ENCODE peak calls at places on chromosomes 2 and 18, in seven cellular contexts. R is stimulated activated CD4-positive, alpha-beta T cell treated with anti-CD3 and anti-CD28 coated beads, Interleukin-4, amount 100 ng/mL, for 48 hours; S is pancreas; J is uterus; B is D341Med; N is progenitor cell of endocrine pancreas; C is A549. Z is an unnamed sample.

GRCh38 chr18:70781860-70782453 is 493.1 kb downstream of the SOCS6 start:
- DNase-seq in N (peak), B (peak), J (no peak), S (no peak), R (peak), C (peak), Z (peak)

GRCh38 chr2:214881647-214882205 is 72.2 kb upstream of the BARD1 start:
- DNase-seq in N (no peak), J (no peak), R (no peak), C (no peak), B (no peak), S (no peak), Z (no peak)

GRCh38 chr2:42449163-42450087 is 44.4 kb downstream of the KCNG3 start:
- DNase-seq in B (no peak), J (no peak), N (no peak), C (no peak), R (no peak), S (no peak), Z (no peak)

GRCh38 chr2:58571181-58571852 is 330.2 kb upstream of the FANCL start:
- DNase-seq in N (peak), C (peak), R (no peak), S (no peak), B (peak), J (no peak), Z (peak)

GRCh38 chr2:212726403-212726802 is 187.8 kb upstream of the ERBB4 start:
- DNase-seq in N (no peak), S (no peak), J (no peak), R (no peak), B (no peak), C (no peak), Z (no peak)

GRCh38 chr2:190328748-190329147 is 9.1 kb upstream of the HIBCH start:
- DNase-seq in C (peak), S (no peak), J (no peak), B (no peak), R (no peak), N (no peak), Z (no peak)

GRCh38 chr18:58997811-58998337 is 133.2 kb downstream of the ZNF532 start:
- DNase-seq in N (no peak), J (peak), R (no peak), B (no peak), S (no peak), C (peak), Z (peak)

GRCh38 chr2:47203996-47204395 is 48.9 kb upstream of the STPG4 start:
- DNase-seq in S (no peak), C (no peak), N (no peak), B (no peak), R (no peak), J (no peak), Z (no peak)

GRCh38 chr2:119317556-119317955 is 49.1 kb downstream of the C2orf76 start:
- DNase-seq in B (no peak), C (no peak), J (no peak), R (no peak), S (no peak), N (no peak), Z (no peak)

GRCh38 chr2:49174755-49175154 is 20.4 kb upstream of the FSHR start:
- DNase-seq in R (no peak), J (no peak), B (no peak), S (no peak), N (no peak), C (no peak), Z (no peak)

GRCh38 chr2:229780856-229781773 is 66.8 kb upstream of the DNER start:
- DNase-seq in S (no peak), R (no peak), N (no peak), J (no peak), C (peak), B (peak), Z (no peak)

GRCh38 chr2:198314559-198315153 is 510.3 kb downstream of the PLCL1 start:
- DNase-seq in B (no peak), J (no peak), S (no peak), N (no peak), R (no peak), C (peak), Z (no peak)

GRCh38 chr2:39583781-39584180 is 81.9 kb upstream of the TMEM178A start:
- DNase-seq in S (no peak), R (no peak), B (no peak), C (no peak), N (no peak), J (no peak), Z (no peak)

GRCh38 chr2:58925676-58926081 is 684.6 kb upstream of the FANCL start:
- DNase-seq in R (no peak), C (no peak), N (no peak), S (no peak), B (no peak), J (no peak), Z (no peak)

GRCh38 chr2:99754215-99754614 is 264.4 kb upstream of the REV1 start:
- DNase-seq in J (no peak), C (no peak), S (no peak), R (no peak), B (no peak), N (no peak), Z (no peak)

GRCh38 chr18:49727816-49728215 is 85.5 kb downstream of the ACAA2 start:
- DNase-seq in N (no peak), S (no peak), J (no peak), C (no peak), B (no peak), R (no peak), Z (no peak)

GRCh38 chr2:105604938-105605337 is 139.8 kb upstream of the NCK2 start:
- DNase-seq in C (no peak), S (no peak), B (no peak), R (no peak), J (peak), N (no peak), Z (no peak)

GRCh38 chr2:150013011-150013410 is 425.4 kb upstream of the MMADHC start:
- DNase-seq in R (no peak), N (no peak), S (no peak), B (no peak), C (no peak), J (no peak), Z (no peak)

GRCh38 chr2:117065912-117066311 is 748.6 kb upstream of the DDX18 start:
- DNase-seq in R (no peak), S (no peak), N (no peak), C (no peak), B (no peak), J (no peak), Z (no peak)

GRCh38 chr2:124283090-124283489 is 258.0 kb downstream of the CNTNAP5 start:
- DNase-seq in B (no peak), N (no peak), S (no peak), J (no peak), C (no peak), R (no peak), Z (no peak)

GRCh38 chr2:188293601-188294482 is 2.2 kb downstream of the GULP1 start:
- DNase-seq in C (peak), J (peak), B (peak), R (no peak), N (no peak), S (peak), Z (peak)

GRCh38 chr2:20604957-20605381 is 45.9 kb downstream of the HS1BP3 start:
- DNase-seq in N (no peak), J (peak), B (no peak), S (no peak), R (no peak), C (no peak), Z (no peak)

GRCh38 chr2:200352631-200353030 is 46.1 kb downstream of the SPATS2L start:
- DNase-seq in B (no peak), N (no peak), S (no peak), R (no peak), J (no peak), C (no peak), Z (no peak)

GRCh38 chr2:241309684-241310117 is 5.8 kb downstream of the HDLBP start:
- DNase-seq in R (peak), J (no peak), S (no peak), B (no peak), C (no peak), N (no peak), Z (no peak)

GRCh38 chr18:48942086-48942485 is 8.7 kb downstream of the SMAD7 start:
- DNase-seq in C (no peak), N (no peak), J (no peak), B (no peak), R (no peak), S (no peak), Z (no peak)

GRCh38 chr2:44848026-44848425 is 93.5 kb upstream of the SIX3 start:
- DNase-seq in R (no peak), B (no peak), N (no peak), S (no peak), J (no peak), C (no peak), Z (no peak)

GRCh38 chr2:230054079-230054478 is 14.6 kb downstream of the SLC16A14 start:
- DNase-seq in C (peak), B (no peak), S (no peak), R (no peak), J (no peak), N (no peak), Z (no peak)

Z was measured in heart right ventricle.